ENCODE peak calls at places on chromosomes 7 and 10, in seven cellular contexts. One of them, this sample, is unnamed.

GRCh38 chr10:15856328-15857000 is 3.8 kb downstream of the MINDY3 start:
- DNase-seq in spleen: no peak
- DNase-seq in tibial artery: no peak
- DNase-seq in hepatocyte: peak; percentile 14
- DNase-seq in SK-N-SH: peak; percentile 21
- DNase-seq in CD4-positive, CD25-positive, alpha-beta regulatory T cell: no peak
- DNase-seq in stomach: no peak
- DNase-seq in this sample: no peak

GRCh38 chr10:68992721-68993440 is 4.3 kb downstream of the KIFBP start:
- DNase-seq in tibial artery: peak; percentile 87
- DNase-seq in hepatocyte: peak; percentile 45
- DNase-seq in SK-N-SH: no peak
- DNase-seq in spleen: no peak
- DNase-seq in stomach: peak; percentile 40
- DNase-seq in CD4-positive, CD25-positive, alpha-beta regulatory T cell: no peak
- DNase-seq in this sample: peak; percentile 29

GRCh38 chr7:79452032-79452494 is 1.4 kb downstream of the MAGI2 start:
- DNase-seq in hepatocyte: peak; percentile 93
- DNase-seq in SK-N-SH: peak; percentile 91
- DNase-seq in CD4-positive, CD25-positive, alpha-beta regulatory T cell: peak; percentile 37
- DNase-seq in stomach: peak; percentile 58
- DNase-seq in spleen: peak; percentile 88
- DNase-seq in tibial artery: peak; percentile 96
- DNase-seq in this sample: peak; percentile 35

GRCh38 chr10:112832361-112832878 is 117.6 kb upstream of the TCF7L2 start:
- DNase-seq in spleen: no peak
- DNase-seq in hepatocyte: peak; percentile 54
- DNase-seq in tibial artery: no peak
- DNase-seq in stomach: no peak
- DNase-seq in CD4-positive, CD25-positive, alpha-beta regulatory T cell: no peak
- DNase-seq in SK-N-SH: no peak
- DNase-seq in this sample: no peak

GRCh38 chr7:138654616-138655015 is 46.5 kb downstream of the SVOPL start:
- DNase-seq in tibial artery: no peak
- DNase-seq in CD4-positive, CD25-positive, alpha-beta regulatory T cell: no peak
- DNase-seq in spleen: no peak
- DNase-seq in stomach: no peak
- DNase-seq in hepatocyte: no peak
- DNase-seq in SK-N-SH: no peak
- DNase-seq in this sample: no peak

GRCh38 chr10:45532501-45532900 is 140.1 kb downstream of the ZFAND4 start:
- DNase-seq in stomach: no peak
- DNase-seq in tibial artery: no peak
- DNase-seq in hepatocyte: no peak
- DNase-seq in spleen: no peak
- DNase-seq in SK-N-SH: no peak
- DNase-seq in CD4-positive, CD25-positive, alpha-beta regulatory T cell: no peak
- DNase-seq in this sample: no peak

GRCh38 chr10:123502983-123503382 is 163.2 kb upstream of the GPR26 start:
- DNase-seq in stomach: no peak
- DNase-seq in spleen: no peak
- DNase-seq in CD4-positive, CD25-positive, alpha-beta regulatory T cell: no peak
- DNase-seq in hepatocyte: no peak
- DNase-seq in tibial artery: no peak
- DNase-seq in SK-N-SH: no peak
- DNase-seq in this sample: no peak

GRCh38 chr7:38311329-38311937 is 38.0 kb upstream of the TARP start:
- DNase-seq in tibial artery: no peak
- DNase-seq in hepatocyte: no peak
- DNase-seq in CD4-positive, CD25-positive, alpha-beta regulatory T cell: peak; percentile 3
- DNase-seq in stomach: no peak
- DNase-seq in spleen: peak; percentile 90
- DNase-seq in SK-N-SH: peak; percentile 65
- DNase-seq in this sample: peak; percentile 67

GRCh38 chr10:110471566-110472139 is 26.1 kb upstream of the DUSP5 start:
- DNase-seq in stomach: no peak
- DNase-seq in SK-N-SH: no peak
- DNase-seq in spleen: no peak
- DNase-seq in hepatocyte: no peak
- DNase-seq in tibial artery: no peak
- DNase-seq in CD4-positive, CD25-positive, alpha-beta regulatory T cell: no peak
- DNase-seq in this sample: no peak

GRCh38 chr10:43963793-43964425 is 315.2 kb upstream of the ZNF32 start:
- DNase-seq in CD4-positive, CD25-positive, alpha-beta regulatory T cell: no peak
- DNase-seq in hepatocyte: no peak
- DNase-seq in tibial artery: peak; percentile 66
- DNase-seq in spleen: peak; percentile 52
- DNase-seq in SK-N-SH: no peak
- DNase-seq in stomach: no peak
- DNase-seq in this sample: peak; percentile 5

GRCh38 chr10:3828404-3829192 is 43.6 kb upstream of the KLF6 start:
- DNase-seq in stomach: no peak
- DNase-seq in tibial artery: no peak
- DNase-seq in SK-N-SH: no peak
- DNase-seq in hepatocyte: peak; percentile 54
- DNase-seq in spleen: no peak
- DNase-seq in CD4-positive, CD25-positive, alpha-beta regulatory T cell: no peak
- DNase-seq in this sample: no peak

GRCh38 chr10:1187151-1187854 is 131.1 kb downstream of the WDR37 start:
- DNase-seq in spleen: peak; percentile 68
- DNase-seq in SK-N-SH: no peak
- DNase-seq in CD4-positive, CD25-positive, alpha-beta regulatory T cell: no peak
- DNase-seq in tibial artery: peak; percentile 47
- DNase-seq in stomach: no peak
- DNase-seq in hepatocyte: no peak
- DNase-seq in this sample: no peak

GRCh38 chr7:134483296-134483695 is 24.4 kb upstream of the AKR1B1 start:
- DNase-seq in hepatocyte: no peak
- DNase-seq in stomach: no peak
- DNase-seq in spleen: no peak
- DNase-seq in CD4-positive, CD25-positive, alpha-beta regulatory T cell: no peak
- DNase-seq in tibial artery: no peak
- DNase-seq in SK-N-SH: no peak
- DNase-seq in this sample: no peak

GRCh38 chr10:51747211-51747610 is 47.8 kb upstream of the CSTF2T start:
- DNase-seq in CD4-positive, CD25-positive, alpha-beta regulatory T cell: no peak
- DNase-seq in tibial artery: no peak
- DNase-seq in stomach: no peak
- DNase-seq in SK-N-SH: no peak
- DNase-seq in hepatocyte: no peak
- DNase-seq in spleen: no peak
- DNase-seq in this sample: no peak

GRCh38 chr7:140078392-140078791 is 15.6 kb upstream of the PARP12 start:
- DNase-seq in SK-N-SH: no peak
- DNase-seq in tibial artery: no peak
- DNase-seq in stomach: no peak
- DNase-seq in spleen: no peak
- DNase-seq in hepatocyte: no peak
- DNase-seq in CD4-positive, CD25-positive, alpha-beta regulatory T cell: no peak
- DNase-seq in this sample: no peak

GRCh38 chr10:46294641-46295230 is 7.9 kb downstream of the ANTXRL start:
- DNase-seq in spleen: peak; percentile 65
- DNase-seq in tibial artery: peak; percentile 46
- DNase-seq in SK-N-SH: no peak
- DNase-seq in stomach: peak; percentile 20
- DNase-seq in hepatocyte: no peak
- DNase-seq in CD4-positive, CD25-positive, alpha-beta regulatory T cell: no peak
- DNase-seq in this sample: peak; percentile 9

GRCh38 chr10:48611133-48611532 is 6.3 kb upstream of the ARHGAP22 start:
- DNase-seq in tibial artery: peak; percentile 31
- DNase-seq in SK-N-SH: no peak
- DNase-seq in spleen: no peak
- DNase-seq in hepatocyte: no peak
- DNase-seq in CD4-positive, CD25-positive, alpha-beta regulatory T cell: no peak
- DNase-seq in stomach: no peak
- DNase-seq in this sample: no peak

GRCh38 chr10:62079885-62080559 is 178.5 kb downstream of the ARID5B start:
- DNase-seq in hepatocyte: no peak
- DNase-seq in spleen: no peak
- DNase-seq in CD4-positive, CD25-positive, alpha-beta regulatory T cell: no peak
- DNase-seq in SK-N-SH: no peak
- DNase-seq in tibial artery: no peak
- DNase-seq in stomach: no peak
- DNase-seq in this sample: no peak

GRCh38 chr10:62076872-62077271 is 175.4 kb downstream of the ARID5B start:
- DNase-seq in spleen: no peak
- DNase-seq in stomach: no peak
- DNase-seq in hepatocyte: no peak
- DNase-seq in CD4-positive, CD25-positive, alpha-beta regulatory T cell: no peak
- DNase-seq in SK-N-SH: no peak
- DNase-seq in tibial artery: no peak
- DNase-seq in this sample: no peak

GRCh38 chr10:62075414-62075813 is 173.9 kb downstream of the ARID5B start:
- DNase-seq in SK-N-SH: no peak
- DNase-seq in CD4-positive, CD25-positive, alpha-beta regulatory T cell: no peak
- DNase-seq in spleen: no peak
- DNase-seq in tibial artery: no peak
- DNase-seq in hepatocyte: no peak
- DNase-seq in stomach: no peak
- DNase-seq in this sample: no peak

GRCh38 chr10:62075912-62076311 is 174.4 kb downstream of the ARID5B start:
- DNase-seq in CD4-positive, CD25-positive, alpha-beta regulatory T cell: no peak
- DNase-seq in stomach: no peak
- DNase-seq in spleen: no peak
- DNase-seq in hepatocyte: no peak
- DNase-seq in SK-N-SH: no peak
- DNase-seq in tibial artery: no peak
- DNase-seq in this sample: no peak

DNA sequence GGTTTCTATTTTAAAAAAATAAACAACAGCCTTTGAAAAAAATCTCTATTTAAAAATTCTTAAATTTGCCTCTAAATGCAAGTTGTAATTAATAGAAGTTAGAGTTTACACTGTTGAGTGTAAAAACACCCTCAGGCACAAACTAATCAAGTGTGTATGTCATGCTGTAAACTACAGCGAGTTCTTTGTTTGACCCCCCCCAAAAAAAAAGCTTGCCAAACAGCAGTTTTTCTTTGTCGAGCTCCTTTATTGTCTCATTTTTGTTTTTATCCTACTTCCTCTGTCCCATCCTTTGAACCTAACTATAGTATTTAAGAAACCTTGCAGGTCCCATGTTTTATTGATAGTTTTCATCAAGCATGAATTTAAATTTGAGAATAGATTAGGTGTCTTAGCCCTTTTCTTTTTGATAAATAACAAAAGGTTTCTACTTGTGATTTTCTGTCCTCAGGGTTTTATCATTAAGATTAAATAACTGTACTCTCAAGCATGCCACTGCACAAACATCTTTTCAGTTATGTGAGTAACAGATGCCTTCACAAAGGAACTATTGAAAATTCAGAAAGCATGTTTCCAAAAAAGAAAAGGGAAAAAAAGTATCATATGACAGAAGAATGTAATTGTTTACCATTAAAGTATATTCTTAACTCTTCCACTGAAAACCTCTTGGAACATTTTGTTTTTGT is 176.0 kb downstream of the ARID5B start:
- DNase-seq in CD4-positive, CD25-positive, alpha-beta regulatory T cell: no peak
- DNase-seq in hepatocyte: no peak
- DNase-seq in SK-N-SH: no peak
- DNase-seq in stomach: no peak
- DNase-seq in tibial artery: no peak
- DNase-seq in spleen: no peak
- DNase-seq in this sample: no peak
- H3K4me1 ChIP-seq in CD4-positive, CD25-positive, alpha-beta regulatory T cell: peaks cover 70% of the 10 kb centered on the region
- H3K4me1 ChIP-seq in hepatocyte: peaks cover 39% of the 10 kb centered on the region
- H3K4me1 ChIP-seq in SK-N-SH: peaks cover 36% of the 10 kb centered on the region
- H3K4me1 ChIP-seq in stomach: peaks cover 39% of the 10 kb centered on the region
- H3K4me1 ChIP-seq in tibial artery: peaks cover 4% of the 10 kb centered on the region
- H3K4me1 ChIP-seq in spleen: peaks cover 57% of the 10 kb centered on the region
- H3K4me1 ChIP-seq in this sample: no peaks in the 10 kb centered on the region

DNA sequence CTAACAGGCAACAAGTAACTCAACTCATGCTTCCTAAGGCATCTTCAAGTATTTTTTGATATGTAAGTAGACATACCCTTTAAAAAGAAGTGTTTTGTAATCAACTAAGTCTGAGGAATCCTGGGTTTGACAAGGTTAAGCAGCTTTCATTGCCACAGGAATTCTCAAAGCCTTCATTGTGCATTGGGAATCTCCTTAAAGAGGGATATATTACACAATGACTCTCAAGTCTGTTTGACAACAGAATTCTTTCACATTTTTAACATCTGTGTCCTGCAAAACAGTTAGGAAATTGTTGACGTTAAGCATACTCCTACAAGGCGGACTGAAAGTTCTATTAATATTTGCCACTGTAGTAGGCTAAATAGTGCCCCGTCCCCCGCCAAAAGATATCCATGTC is 71.4 kb downstream of the SGMS1 start:
- DNase-seq in hepatocyte: no peak
- DNase-seq in tibial artery: no peak
- DNase-seq in spleen: no peak
- DNase-seq in CD4-positive, CD25-positive, alpha-beta regulatory T cell: no peak
- DNase-seq in stomach: no peak
- DNase-seq in SK-N-SH: no peak
- DNase-seq in this sample: no peak
- H3K4me1 ChIP-seq in hepatocyte: peaks cover 30% of the 10 kb centered on the region
- H3K4me1 ChIP-seq in tibial artery: no peaks in the 10 kb centered on the region
- H3K4me1 ChIP-seq in spleen: peaks cover 25% of the 10 kb centered on the region
- H3K4me1 ChIP-seq in CD4-positive, CD25-positive, alpha-beta regulatory T cell: peaks cover 17% of the 10 kb centered on the region
- H3K4me1 ChIP-seq in stomach: peaks cover 22% of the 10 kb centered on the region
- H3K4me1 ChIP-seq in SK-N-SH: peaks cover 34% of the 10 kb centered on the region
- H3K4me1 ChIP-seq in this sample: peaks cover 32% of the 10 kb centered on the region

GRCh38 chr7:151399906-151400305 is 9.9 kb downstream of the WDR86 start:
- DNase-seq in tibial artery: no peak
- DNase-seq in SK-N-SH: no peak
- DNase-seq in spleen: peak; percentile 74
- DNase-seq in stomach: no peak
- DNase-seq in CD4-positive, CD25-positive, alpha-beta regulatory T cell: no peak
- DNase-seq in hepatocyte: no peak
- DNase-seq in this sample: peak; percentile 39
- H3K4me1 ChIP-seq in tibial artery: no peaks in the 10 kb centered on the region
- H3K4me1 ChIP-seq in SK-N-SH: peaks cover 3% of the 10 kb centered on the region
- H3K4me1 ChIP-seq in spleen: peaks cover 33% of the 10 kb centered on the region
- H3K4me1 ChIP-seq in stomach: peaks cover 10% of the 10 kb centered on the region
- H3K4me1 ChIP-seq in CD4-positive, CD25-positive, alpha-beta regulatory T cell: no peaks in the 10 kb centered on the region
- H3K4me1 ChIP-seq in hepatocyte: peaks cover 20% of the 10 kb centered on the region
- H3K4me1 ChIP-seq in this sample: no peaks in the 10 kb centered on the region

GRCh38 chr10:95441547-95441923 is 119.6 kb downstream of the SORBS1 start:
- DNase-seq in CD4-positive, CD25-positive, alpha-beta regulatory T cell: no peak
- DNase-seq in tibial artery: no peak
- DNase-seq in spleen: no peak
- DNase-seq in SK-N-SH: no peak
- DNase-seq in hepatocyte: no peak
- DNase-seq in stomach: no peak
- DNase-seq in this sample: no peak

GRCh38 chr10:95444792-95445191 is 116.4 kb downstream of the SORBS1 start:
- DNase-seq in tibial artery: no peak
- DNase-seq in spleen: no peak
- DNase-seq in CD4-positive, CD25-positive, alpha-beta regulatory T cell: no peak
- DNase-seq in hepatocyte: no peak
- DNase-seq in SK-N-SH: no peak
- DNase-seq in stomach: no peak
- DNase-seq in this sample: no peak

GRCh38 chr10:95445223-95445836 is 115.8 kb downstream of the SORBS1 start:
- DNase-seq in hepatocyte: peak; percentile 37
- DNase-seq in stomach: peak; percentile 74
- DNase-seq in SK-N-SH: no peak
- DNase-seq in CD4-positive, CD25-positive, alpha-beta regulatory T cell: no peak
- DNase-seq in tibial artery: peak; percentile 95
- DNase-seq in spleen: no peak
- DNase-seq in this sample: no peak

GRCh38 chr10:95442341-95442740 is 118.8 kb downstream of the SORBS1 start:
- DNase-seq in SK-N-SH: no peak
- DNase-seq in hepatocyte: no peak
- DNase-seq in spleen: no peak
- DNase-seq in stomach: no peak
- DNase-seq in CD4-positive, CD25-positive, alpha-beta regulatory T cell: no peak
- DNase-seq in tibial artery: no peak
- DNase-seq in this sample: no peak

GRCh38 chr10:95443636-95444035 is 117.5 kb downstream of the SORBS1 start:
- DNase-seq in stomach: no peak
- DNase-seq in spleen: no peak
- DNase-seq in SK-N-SH: no peak
- DNase-seq in tibial artery: no peak
- DNase-seq in CD4-positive, CD25-positive, alpha-beta regulatory T cell: no peak
- DNase-seq in hepatocyte: no peak
- DNase-seq in this sample: no peak
- H3K4me1 ChIP-seq in stomach: peaks cover 37% of the 10 kb centered on the region
- H3K4me1 ChIP-seq in spleen: peaks cover 19% of the 10 kb centered on the region
- H3K4me1 ChIP-seq in SK-N-SH: peaks cover 4% of the 10 kb centered on the region
- H3K4me1 ChIP-seq in tibial artery: no peaks in the 10 kb centered on the region
- H3K4me1 ChIP-seq in CD4-positive, CD25-positive, alpha-beta regulatory T cell: peaks cover 9% of the 10 kb centered on the region
- H3K4me1 ChIP-seq in hepatocyte: peaks cover 18% of the 10 kb centered on the region
- H3K4me1 ChIP-seq in this sample: peaks cover 22% of the 10 kb centered on the region